ENCODE peak calls at places on chromosome 17, in seven cellular contexts. J is dorsolateral prefrontal cortex, Q is cardiac muscle cell, L is tibial nerve, I is fibroblast of lung, M is BJ, Y is cardiac fibroblast. D is an unnamed sample.

GRCh38 chr17:39601758-39602532 is 5.8 kb downstream of the NEUROD2 start:
- DNase-seq in J (no peak), M (no peak), I (no peak), L (no peak), Q (no peak), Y (no peak), D (no peak)

GRCh38 chr17:29561541-29562517 is 5.0 kb downstream of the ABHD15 start:
- DNase-seq in Y (peak), I (no peak), Q (no peak), M (no peak), L (no peak), J (peak), D (no peak)

GRCh38 chr17:20156196-20157077 is 147.3 kb downstream of the SPECC1 start:
- DNase-seq in I (peak), L (no peak), Q (peak), M (no peak), Y (peak), J (no peak), D (peak)

GRCh38 chr17:61461967-61462733 is 9.9 kb downstream of the TBX4 start:
- DNase-seq in Q (no peak), J (no peak), I (no peak), Y (peak), M (no peak), L (no peak), D (no peak)

GRCh38 chr17:39564201-39564828 is 43.4 kb downstream of the NEUROD2 start:
- DNase-seq in Q (no peak), L (no peak), J (no peak), M (no peak), I (no peak), Y (peak), D (no peak)

GRCh38 chr17:39001703-39002637 is 34.8 kb upstream of the FBXO47 start:
- DNase-seq in Y (peak), M (peak), L (peak), I (peak), Q (no peak), J (peak), D (no peak)

GRCh38 chr17:82299452-82299851 is 18.0 kb downstream of the CD7 start:
- DNase-seq in Y (no peak), J (no peak), Q (no peak), M (no peak), L (no peak), I (no peak), D (no peak)

GRCh38 chr17:67619555-67619954 is 98.2 kb upstream of the NOL11 start:
- DNase-seq in Q (no peak), J (no peak), I (no peak), M (no peak), L (no peak), Y (no peak), D (no peak)

GRCh38 chr17:61593404-61593803 is 2.4 kb upstream of the NACA2 start:
- DNase-seq in J (no peak), Y (no peak), Q (no peak), M (no peak), L (no peak), I (no peak), D (no peak)

GRCh38 chr17:50920891-50921595 is 54.9 kb upstream of the TOB1 start:
- DNase-seq in I (no peak), Q (no peak), L (no peak), Y (no peak), M (no peak), J (no peak), D (no peak)

GRCh38 chr17:147796-148740 is 10.7 kb downstream of the SCGB1C2 start:
- DNase-seq in M (no peak), J (no peak), L (no peak), Y (no peak), Q (no peak), I (no peak), D (peak)

GRCh38 chr17:43790311-43790940 is 10.2 kb downstream of the CFAP97D1 start:
- DNase-seq in L (no peak), M (no peak), Q (no peak), J (peak), Y (no peak), I (no peak), D (no peak)
- TF ChIP-seq CTCF in L (no peak), M (peak), Q (peak), J (no peak), Y (peak), I (peak), D (no peak)

DNA sequence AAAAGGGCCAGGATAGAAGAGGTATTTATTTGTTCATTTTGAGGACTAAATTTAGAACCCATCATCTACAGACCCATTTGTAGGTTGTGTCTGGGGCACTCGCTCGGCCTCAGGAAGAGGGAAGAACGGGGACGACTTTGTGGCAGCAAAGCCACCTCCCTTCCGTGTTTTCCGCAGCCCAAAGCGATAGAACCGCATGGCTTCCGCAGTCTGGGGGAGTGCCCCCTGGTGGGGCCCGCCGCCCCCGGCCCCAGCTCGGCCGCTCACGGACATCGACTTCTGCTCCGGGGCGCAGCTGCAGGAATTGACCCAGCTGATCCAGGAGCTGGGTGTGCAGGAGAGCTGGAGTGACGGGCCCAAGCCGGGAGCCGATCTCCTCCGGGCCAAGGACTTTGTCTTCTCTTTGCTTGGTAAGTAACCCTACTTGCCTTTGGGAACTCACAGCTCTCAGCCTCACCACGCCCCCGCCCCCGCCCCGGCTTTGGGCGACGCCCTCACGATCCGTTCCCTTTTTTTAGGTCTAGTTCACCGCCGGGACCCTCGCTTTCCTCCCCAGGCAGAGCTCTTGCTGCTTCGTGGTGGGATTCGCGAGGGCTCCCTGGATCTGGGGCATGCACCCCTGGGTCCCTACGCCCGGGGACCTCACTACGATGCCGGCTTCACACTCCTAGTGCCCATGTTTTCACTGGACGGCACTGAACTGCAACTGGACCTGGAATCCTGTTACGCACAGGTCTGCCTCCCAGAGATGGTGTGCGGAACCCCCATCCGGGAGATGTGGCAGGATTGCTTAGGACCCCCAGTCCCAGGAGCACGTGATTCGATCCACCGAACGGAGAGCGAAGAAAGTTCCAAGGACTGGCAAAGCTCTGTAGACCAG is 681 bp downstream of the TMEM102 start:
- DNase-seq in I (no peak), J (no peak), L (no peak), Y (no peak), M (no peak), Q (peak), D (peak)
- TF ChIP-seq CTCF in I (peak), J (no peak), L (no peak), Y (no peak), M (peak), Q (peak), D (no peak)

GRCh38 chr17:15269087-15269486 is 4.0 kb upstream of the PMP22 start:
- DNase-seq in I (no peak), J (no peak), Y (no peak), Q (no peak), M (no peak), L (no peak), D (no peak)

GRCh38 chr17:15268465-15268864 is 3.3 kb upstream of the PMP22 start:
- DNase-seq in Y (no peak), M (no peak), L (no peak), Q (no peak), I (peak), J (no peak), D (no peak)

GRCh38 chr17:15268003-15268402 is 2.9 kb upstream of the PMP22 start:
- DNase-seq in I (no peak), Y (no peak), M (no peak), Q (no peak), L (no peak), J (no peak), D (no peak)

GRCh38 chr17:15270628-15271381 is 5.7 kb upstream of the PMP22 start:
- DNase-seq in Y (no peak), Q (no peak), J (no peak), M (no peak), L (no peak), I (no peak), D (no peak)

DNA sequence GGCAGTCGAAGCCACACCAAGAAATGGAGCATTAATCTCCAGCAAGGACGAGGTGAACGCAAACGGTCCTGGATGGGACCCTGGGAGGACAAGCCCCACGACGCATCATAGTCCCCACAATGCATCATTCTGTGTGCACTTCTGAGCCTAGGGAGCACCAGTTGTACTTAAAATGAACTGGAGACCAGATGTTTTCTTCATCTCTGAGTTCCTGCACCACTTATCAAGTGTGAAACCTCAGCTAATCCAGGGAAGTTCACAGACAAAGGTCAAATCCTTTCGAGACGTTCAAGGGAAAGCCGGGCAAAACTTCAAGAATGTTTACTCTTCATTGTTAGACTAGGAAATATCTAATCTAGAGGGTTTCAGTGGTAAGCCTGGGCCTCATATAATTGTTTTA is 4.6 kb upstream of the PMP22 start:
- DNase-seq in Q (no peak), L (no peak), M (no peak), J (no peak), Y (peak), I (no peak), D (no peak)
- TF ChIP-seq CTCF in Q (no peak), L (no peak), M (no peak), J (no peak), Y (no peak), I (no peak), D (no peak)

GRCh38 chr17:74336307-74336706 is 10.3 kb downstream of the KIF19 start:
- DNase-seq in J (no peak), M (no peak), I (no peak), Y (no peak), Q (no peak), L (no peak), D (no peak)

GRCh38 chr17:74340470-74341023 is 14.5 kb downstream of the KIF19 start:
- DNase-seq in M (no peak), Y (no peak), Q (no peak), J (peak), I (no peak), L (no peak), D (no peak)

GRCh38 chr17:74337834-74338500 is 11.9 kb downstream of the KIF19 start:
- DNase-seq in M (no peak), Y (no peak), Q (no peak), L (no peak), I (no peak), J (peak), D (no peak)

GRCh38 chr17:74343121-74343520 is 17.1 kb downstream of the KIF19 start:
- DNase-seq in I (no peak), L (no peak), Y (no peak), M (no peak), J (no peak), Q (no peak), D (no peak)

GRCh38 chr17:74339537-74340195 is 13.6 kb downstream of the KIF19 start:
- DNase-seq in Q (no peak), M (no peak), I (no peak), Y (no peak), J (no peak), L (no peak), D (no peak)
- TF ChIP-seq CTCF in Q (no peak), M (no peak), I (no peak), Y (no peak), J (no peak), L (no peak), D (no peak)

GRCh38 chr17:40724656-40725055 is 21.1 kb upstream of the KRT24 start:
- DNase-seq in I (peak), M (no peak), L (no peak), Q (no peak), Y (no peak), J (no peak), D (no peak)

GRCh38 chr17:40727447-40728231 is 24.1 kb upstream of the KRT24 start:
- DNase-seq in I (peak), L (peak), Q (no peak), M (no peak), Y (peak), J (no peak), D (no peak)

GRCh38 chr17:40722146-40722720 is 18.7 kb upstream of the KRT24 start:
- DNase-seq in Q (no peak), I (peak), Y (no peak), M (no peak), L (no peak), J (no peak), D (no peak)

GRCh38 chr17:40730974-40731373 is 24.2 kb downstream of the KRT25 start:
- DNase-seq in Y (no peak), J (no peak), M (no peak), I (no peak), L (no peak), Q (no peak), D (no peak)

GRCh38 chr17:40726919-40727318 is 23.4 kb upstream of the KRT24 start:
- DNase-seq in L (no peak), I (peak), J (no peak), M (no peak), Q (no peak), Y (peak), D (no peak)
- TF ChIP-seq CTCF in L (no peak), I (peak), J (no peak), M (peak), Q (peak), Y (peak), D (no peak)

DNA sequence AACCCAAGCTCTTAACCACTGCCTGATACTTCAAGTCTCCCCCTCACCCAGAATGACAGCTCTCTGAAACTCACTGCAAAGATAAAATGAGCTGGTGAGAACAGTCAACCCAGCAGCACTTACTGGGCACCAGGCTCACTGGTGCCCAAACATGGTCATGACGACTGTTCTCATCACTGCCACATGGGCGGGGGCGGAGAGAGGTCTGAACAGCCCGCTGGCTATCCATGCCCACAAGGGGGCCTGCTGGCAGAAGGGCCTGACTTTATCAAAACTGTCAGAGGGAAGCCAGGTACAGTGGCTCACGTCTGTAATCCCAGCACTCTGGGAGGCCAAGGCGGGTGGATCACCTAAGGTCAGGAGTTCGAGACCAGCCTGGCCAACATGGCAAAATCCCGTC is 4.0 kb downstream of the MYBBP1A start:
- DNase-seq in Q (no peak), L (no peak), M (no peak), J (no peak), I (no peak), Y (no peak), D (no peak)
- TF ChIP-seq CTCF in Q (no peak), L (no peak), M (no peak), J (no peak), I (no peak), Y (no peak), D (no peak)

GRCh38 chr17:7330099-7331015 is 1.2 kb upstream of the NEURL4 start:
- DNase-seq in J (peak), L (peak), I (peak), M (no peak), Q (peak), Y (peak), D (peak)

GRCh38 chr17:7328840-7329359 is at the start of gene NEURL4:
- DNase-seq in M (no peak), Y (no peak), L (no peak), Q (no peak), I (no peak), J (no peak), D (no peak)

GRCh38 chr17:7327501-7327900 is 1.6 kb downstream of the NEURL4 start:
- DNase-seq in M (no peak), I (no peak), Y (no peak), Q (no peak), J (no peak), L (no peak), D (no peak)

GRCh38 chr17:7328009-7328408 is 1.1 kb downstream of the NEURL4 start:
- DNase-seq in Q (no peak), L (no peak), Y (no peak), J (no peak), M (no peak), I (no peak), D (no peak)

GRCh38 chr17:7329360-7330098 is 394 bp upstream of the NEURL4 start:
- DNase-seq in Y (peak), J (peak), I (peak), Q (peak), M (peak), L (peak), D (peak)
- TF ChIP-seq CTCF in Y (no peak), J (no peak), I (no peak), Q (no peak), M (no peak), L (peak), D (no peak)

GRCh38 chr17:63697341-63698286 is 2.3 kb downstream of the LIMD2 start:
- DNase-seq in Y (peak), M (no peak), J (no peak), L (no peak), Q (no peak), I (no peak), D (peak)
- TF ChIP-seq CTCF in Y (peak), M (peak), J (peak), L (peak), Q (peak), I (peak), D (no peak)

GRCh38 chr17:28549274-28550132 is 2.9 kb downstream of the UNC119 start:
- DNase-seq in L (no peak), M (no peak), J (no peak), Y (no peak), Q (no peak), I (no peak), D (peak)
- TF ChIP-seq CTCF in L (no peak), M (no peak), J (no peak), Y (no peak), Q (no peak), I (no peak), D (no peak)